ENCODE peak calls at places on chromosomes 6 and 20, in five cellular contexts. C is left lung; R is CD4-positive, alpha-beta memory T cell; M is aorta; T is psoas muscle. Y is an unnamed sample.
A peak's percentile ranks its signal among the peaks of the same experiment; 100 is the strongest.

GRCh38 chr6:70864404-70864803 is 92.5 kb downstream of the B3GAT2 start:
- DNase-seq in R (no peak), C (no peak), T (no peak), M (no peak), Y (no peak)

GRCh38 chr6:33428219-33428890 is 8.5 kb downstream of the SYNGAP1 start:
- DNase-seq in T (no peak), C (no peak), M (peak; percentile 82), R (peak; percentile 50), Y (no peak)

GRCh38 chr6:148144917-148145521 is 197.6 kb upstream of the SASH1 start:
- DNase-seq in T (peak; percentile 75), C (peak; percentile 60), R (peak; percentile 19), M (peak; percentile 94), Y (peak; percentile 12)

GRCh38 chr6:88785478-88785877 is 177.9 kb downstream of the RNGTT start:
- DNase-seq in R (no peak), T (no peak), M (no peak), C (no peak), Y (no peak)

GRCh38 chr20:57879437-57880115 is 169.8 kb upstream of the PMEPA1 start:
- DNase-seq in T (no peak), M (peak; percentile 19), C (no peak), R (no peak), Y (no peak)

GRCh38 chr20:38926934-38927616 is 858 bp downstream of the FAM83D start:
- DNase-seq in T (no peak), M (peak; percentile 77), C (no peak), R (no peak), Y (no peak)

GRCh38 chr6:30615219-30615957 is 1.7 kb downstream of the PPP1R10 start:
- DNase-seq in R (peak; percentile 56), T (no peak), C (peak; percentile 38), M (no peak), Y (no peak)

GRCh38 chr20:17557675-17558006 is 12.2 kb upstream of the DSTN start:
- DNase-seq in R (no peak), C (no peak), T (no peak), M (no peak), Y (no peak)

GRCh38 chr6:16238057-16238657 is at the start of gene GMPR:
- DNase-seq in T (peak; percentile 86), C (peak; percentile 89), R (peak; percentile 71), M (peak; percentile 95), Y (peak; percentile 58)

GRCh38 chr20:63087872-63088680 is 81.3 kb upstream of the BHLHE23 start:
- DNase-seq in R (no peak), T (no peak), M (peak; percentile 55), C (peak; percentile 26), Y (no peak)

GRCh38 chr6:57313711-57314471 is 3.5 kb upstream of the PRIM2 start:
- DNase-seq in C (no peak), M (peak; percentile 86), T (no peak), R (no peak), Y (no peak)

GRCh38 chr20:49583669-49584417 is 15.9 kb upstream of the PTGIS start:
- DNase-seq in T (peak; percentile 81), R (no peak), C (peak; percentile 69), M (peak; percentile 85), Y (no peak)

GRCh38 chr6:109381007-109381746 is 1.1 kb downstream of the CD164 start:
- DNase-seq in C (no peak), M (no peak), R (no peak), T (no peak), Y (no peak)

GRCh38 chr6:31559958-31560696 is 12.0 kb upstream of the LTA start:
- DNase-seq in R (peak; percentile 38), M (peak; percentile 80), C (peak; percentile 74), T (peak; percentile 62), Y (peak; percentile 37)

GRCh38 chr20:43238833-43239232 is 49.1 kb upstream of the PTPRT start:
- DNase-seq in R (no peak), C (no peak), T (no peak), M (no peak), Y (no peak)

GRCh38 chr6:93567164-93567563 is 147.8 kb upstream of the EPHA7 start:
- DNase-seq in R (no peak), M (no peak), T (no peak), C (no peak), Y (no peak)

GRCh38 chr20:7665311-7665863 is 274.9 kb downstream of the HAO1 start:
- DNase-seq in M (no peak), R (no peak), T (no peak), C (no peak), Y (no peak)

GRCh38 chr6:34360556-34360955 is 31.9 kb downstream of the NUDT3 start:
- DNase-seq in R (no peak), T (no peak), M (no peak), C (no peak), Y (no peak)

GRCh38 chr6:22424196-22424595 is 127.4 kb upstream of the PRL start:
- DNase-seq in C (no peak), M (no peak), T (no peak), R (no peak), Y (no peak)

GRCh38 chr6:127522714-127523113 is 3.6 kb upstream of the MTCL3 start:
- DNase-seq in C (no peak), T (no peak), M (no peak), R (no peak), Y (no peak)

DNA sequence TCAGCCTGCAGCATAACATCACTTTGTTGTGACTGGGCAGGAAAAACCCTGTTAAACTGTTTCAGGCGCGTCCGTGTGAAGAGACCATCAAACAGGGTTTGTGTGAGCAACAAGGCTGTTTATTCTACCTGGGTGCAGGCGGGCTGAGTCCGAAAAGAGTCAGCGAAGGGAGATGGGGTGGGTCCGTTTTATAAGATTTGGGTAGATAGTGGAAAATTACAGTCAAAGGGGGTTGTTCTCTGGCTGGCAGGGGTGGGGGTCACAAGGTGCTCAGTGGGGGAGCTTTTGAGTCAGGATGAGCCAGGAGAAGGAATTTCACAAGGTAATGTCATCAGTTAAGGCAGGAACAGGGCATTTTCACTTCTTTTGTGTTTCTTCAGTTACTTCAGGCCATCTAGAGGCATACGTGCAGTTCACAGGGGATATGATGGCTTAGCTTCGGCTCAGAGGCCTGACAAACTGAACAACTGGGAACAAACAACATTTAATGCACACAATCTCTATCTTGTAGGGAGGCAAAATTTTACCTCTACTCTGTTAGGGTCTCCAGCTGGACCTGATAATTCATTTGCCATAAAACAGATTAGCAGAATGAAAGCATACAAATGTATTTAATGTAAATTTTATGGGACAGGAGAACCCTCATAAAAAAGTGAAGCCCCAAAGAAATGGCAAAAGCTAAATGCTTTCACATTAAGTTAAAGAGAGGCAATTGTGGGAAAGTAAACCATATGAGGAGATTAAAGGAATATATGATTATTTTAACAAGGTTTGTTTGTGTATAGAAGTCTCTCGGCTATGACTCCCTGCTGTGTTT is 58.3 kb upstream of the HFE start:
- DNase-seq in R (no peak), T (no peak), M (no peak), C (no peak), Y (no peak)
- H3K27ac ChIP-seq in R (no peak overlapping the region), T (no peak overlapping the region), M (no peak overlapping the region), C (no peak overlapping the region), Y (no peak overlapping the region)

DNA sequence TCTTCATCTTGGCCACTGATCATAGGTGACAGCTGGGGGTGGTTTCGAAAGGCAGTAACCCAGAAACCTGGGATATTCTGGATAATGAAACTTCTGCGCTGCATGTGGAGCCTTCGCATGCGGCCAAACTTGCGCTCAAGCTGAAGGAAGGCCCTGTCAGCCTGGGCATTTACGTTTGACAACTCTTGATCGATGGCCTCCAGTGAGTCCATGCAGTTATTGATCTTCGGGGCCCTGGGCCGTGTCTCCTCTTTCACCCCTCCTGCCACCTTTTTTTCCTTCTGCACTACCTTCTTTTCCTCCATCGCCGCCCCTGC is 729 bp downstream of the TSPYL4 start:
- DNase-seq in M (no peak), R (no peak), C (no peak), T (no peak), Y (no peak)
- H3K4me1 ChIP-seq in M (peaks cover 5% of the 10 kb centered on the region), R (peaks cover 45% of the 10 kb centered on the region), C (peaks cover 53% of the 10 kb centered on the region), T (peaks cover 24% of the 10 kb centered on the region), Y (peaks cover 9% of the 10 kb centered on the region)

DNA sequence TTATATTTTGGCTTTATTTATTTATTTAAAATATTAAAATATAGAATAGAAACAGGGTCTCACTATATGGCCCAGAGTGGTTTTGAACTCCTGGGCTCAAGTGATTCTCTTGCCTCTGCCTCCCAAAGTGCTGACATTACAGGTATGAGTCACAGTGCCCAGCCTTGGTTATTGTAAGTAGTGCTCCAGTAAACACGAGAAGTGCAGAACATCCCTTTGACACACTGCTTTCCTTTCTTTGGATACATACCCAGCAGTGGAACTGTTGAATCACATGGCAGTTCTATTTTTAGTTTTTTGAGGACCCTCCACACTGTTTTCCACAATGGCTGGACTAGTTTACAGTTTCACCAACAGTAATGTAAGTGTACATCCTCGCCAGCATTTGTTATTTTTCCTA is 203.9 kb downstream of the PHF3 start:
- DNase-seq in R (no peak), T (no peak), M (no peak), C (no peak), Y (no peak)
- H3K27ac ChIP-seq in R (no peak overlapping the region), T (no peak overlapping the region), M (no peak overlapping the region), C (no peak overlapping the region), Y (no peak overlapping the region)

GRCh38 chr20:41171736-41172295 is 34.5 kb downstream of the PLCG1 start:
- DNase-seq in R (no peak), M (peak; percentile 24), T (no peak), C (peak; percentile 17), Y (no peak)

GRCh38 chr20:41173161-41173721 is 35.9 kb downstream of the PLCG1 start:
- DNase-seq in R (peak; percentile 52), C (peak; percentile 74), T (peak; percentile 88), M (peak; percentile 95), Y (peak; percentile 35)

GRCh38 chr20:41174373-41174772 is 37.0 kb downstream of the PLCG1 start:
- DNase-seq in M (peak; percentile 59), R (no peak), T (no peak), C (no peak), Y (no peak)

GRCh38 chr20:41173791-41174341 is 36.5 kb downstream of the PLCG1 start:
- DNase-seq in M (peak; percentile 69), R (no peak), C (no peak), T (no peak), Y (no peak)

GRCh38 chr20:41172296-41173140 is 35.2 kb downstream of the PLCG1 start:
- DNase-seq in T (no peak), C (peak; percentile 31), R (no peak), M (peak; percentile 74), Y (no peak)
- H3K4me1 ChIP-seq in T (peaks cover 46% of the 10 kb centered on the region), C (peaks cover 17% of the 10 kb centered on the region), R (peaks cover 4% of the 10 kb centered on the region), M (peaks cover 5% of the 10 kb centered on the region), Y (no peaks in the 10 kb centered on the region)

GRCh38 chr6:116398366-116399005 is 27.7 kb downstream of the DSE start:
- DNase-seq in R (no peak), T (no peak), M (no peak), C (no peak), Y (no peak)
- H3K27ac ChIP-seq in R (no peak overlapping the region), T (no peak overlapping the region), M (no peak overlapping the region), C (peak overlapping the region; percentile 28), Y (no peak overlapping the region)

DNA sequence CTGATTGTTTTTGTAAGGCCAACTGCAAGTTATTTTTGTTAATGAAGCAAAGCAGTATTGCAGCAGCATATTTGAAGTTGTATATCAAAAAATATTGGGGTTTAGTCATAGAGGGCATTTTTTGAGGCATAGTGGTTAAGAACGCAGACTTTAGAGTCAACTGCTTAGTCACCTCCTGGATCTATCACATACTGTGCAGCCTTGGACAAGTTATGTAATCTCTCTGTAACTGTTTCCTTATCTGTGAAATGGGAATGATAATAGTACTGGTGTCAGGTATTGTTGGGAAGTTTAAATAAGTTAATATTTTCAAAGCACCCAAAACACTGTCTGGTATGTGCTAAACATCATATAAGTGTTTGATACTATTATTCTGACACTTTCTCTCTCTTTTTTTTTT is 27.2 kb upstream of the EFHC1 start:
- DNase-seq in M (no peak), C (no peak), R (no peak), T (no peak), Y (no peak)
- H3K4me1 ChIP-seq in M (no peaks in the 10 kb centered on the region), C (peaks cover 30% of the 10 kb centered on the region), R (peaks cover 99% of the 10 kb centered on the region), T (no peaks in the 10 kb centered on the region), Y (peaks cover 83% of the 10 kb centered on the region)